ENCODE peak calls at places on chromosome 13, in four cellular contexts. One of them, this sample, is unnamed.
A peak's percentile ranks its signal among the peaks of the same experiment; 100 is the strongest.

GRCh38 chr13:25179810-25180437 is 7.8 kb upstream of the AMER2 start:
- DNase-seq in cardiac muscle cell: no peak
- DNase-seq in uterus: no peak
- DNase-seq in thoracic aorta: no peak
- DNase-seq in this sample: peak; percentile 69

GRCh38 chr13:42707596-42707995 is 73.8 kb upstream of the FAM216B start:
- DNase-seq in cardiac muscle cell: no peak
- DNase-seq in uterus: no peak
- DNase-seq in thoracic aorta: no peak
- DNase-seq in this sample: no peak

GRCh38 chr13:40401911-40402776 is 264.3 kb downstream of the FOXO1 start:
- DNase-seq in cardiac muscle cell: no peak
- DNase-seq in thoracic aorta: peak; percentile 93
- DNase-seq in uterus: peak; percentile 98
- DNase-seq in this sample: no peak

GRCh38 chr13:110797230-110797877 is 83.9 kb downstream of the ING1 start:
- DNase-seq in thoracic aorta: no peak
- DNase-seq in uterus: no peak
- DNase-seq in cardiac muscle cell: no peak
- DNase-seq in this sample: no peak

GRCh38 chr13:101757446-101758039 is 305.1 kb downstream of the ITGBL1 start:
- DNase-seq in cardiac muscle cell: peak; percentile 19
- DNase-seq in thoracic aorta: no peak
- DNase-seq in uterus: no peak
- DNase-seq in this sample: no peak

GRCh38 chr13:40758811-40759210 is 12.2 kb downstream of the MRPS31 start:
- DNase-seq in thoracic aorta: no peak
- DNase-seq in cardiac muscle cell: no peak
- DNase-seq in uterus: no peak
- DNase-seq in this sample: no peak

GRCh38 chr13:46831588-46832194 is 34.7 kb upstream of the ESD start:
- DNase-seq in thoracic aorta: no peak
- DNase-seq in cardiac muscle cell: peak; percentile 66
- DNase-seq in uterus: peak; percentile 20
- DNase-seq in this sample: peak; percentile 23

GRCh38 chr13:91724591-91724990 is 326.2 kb downstream of the GPC5 start:
- DNase-seq in thoracic aorta: no peak
- DNase-seq in uterus: no peak
- DNase-seq in cardiac muscle cell: no peak
- DNase-seq in this sample: no peak

GRCh38 chr13:65733110-65733509 is 1497.0 kb downstream of the PCDH9 start:
- DNase-seq in uterus: no peak
- DNase-seq in thoracic aorta: no peak
- DNase-seq in cardiac muscle cell: no peak
- DNase-seq in this sample: no peak

GRCh38 chr13:41668130-41668757 is 210.9 kb downstream of the RGCC start:
- DNase-seq in cardiac muscle cell: peak; percentile 85
- DNase-seq in thoracic aorta: no peak
- DNase-seq in uterus: peak; percentile 38
- DNase-seq in this sample: peak; percentile 29

GRCh38 chr13:107185889-107186288 is 618.0 kb upstream of the ARGLU1 start:
- DNase-seq in uterus: no peak
- DNase-seq in thoracic aorta: no peak
- DNase-seq in cardiac muscle cell: no peak
- DNase-seq in this sample: no peak

GRCh38 chr13:96020155-96020575 is 33.0 kb downstream of the UGGT2 start:
- DNase-seq in cardiac muscle cell: peak; percentile 74
- DNase-seq in uterus: no peak
- DNase-seq in thoracic aorta: no peak
- DNase-seq in this sample: peak; percentile 62

GRCh38 chr13:102697264-102697663 is 2.4 kb upstream of the METTL21C start:
- DNase-seq in cardiac muscle cell: no peak
- DNase-seq in thoracic aorta: no peak
- DNase-seq in uterus: no peak
- DNase-seq in this sample: no peak

GRCh38 chr13:30745917-30746686 is 10.8 kb downstream of the ALOX5AP start:
- DNase-seq in cardiac muscle cell: no peak
- DNase-seq in uterus: no peak
- DNase-seq in thoracic aorta: no peak
- DNase-seq in this sample: no peak

GRCh38 chr13:22077205-22077683 is 406.4 kb downstream of the FGF9 start:
- DNase-seq in cardiac muscle cell: no peak
- DNase-seq in uterus: no peak
- DNase-seq in thoracic aorta: no peak
- DNase-seq in this sample: no peak

GRCh38 chr13:95741584-95742563 is 64.9 kb downstream of the DNAJC3 start:
- DNase-seq in uterus: no peak
- DNase-seq in thoracic aorta: no peak
- DNase-seq in cardiac muscle cell: no peak
- DNase-seq in this sample: no peak

GRCh38 chr13:48739346-48740037 is 85.8 kb downstream of the CYSLTR2 start:
- DNase-seq in cardiac muscle cell: no peak
- DNase-seq in thoracic aorta: no peak
- DNase-seq in uterus: no peak
- DNase-seq in this sample: no peak

GRCh38 chr13:39132286-39132685 is 94.0 kb downstream of the NHLRC3 start:
- DNase-seq in cardiac muscle cell: no peak
- DNase-seq in thoracic aorta: no peak
- DNase-seq in uterus: no peak
- DNase-seq in this sample: no peak

GRCh38 chr13:112001571-112001970 is 65.4 kb upstream of the SOX1 start:
- DNase-seq in thoracic aorta: no peak
- DNase-seq in cardiac muscle cell: no peak
- DNase-seq in uterus: no peak
- DNase-seq in this sample: no peak

GRCh38 chr13:85864963-85865530 is 65.8 kb upstream of the SLITRK6 start:
- DNase-seq in cardiac muscle cell: peak; percentile 35
- DNase-seq in thoracic aorta: no peak
- DNase-seq in uterus: no peak
- DNase-seq in this sample: peak; percentile 67
- TF ChIP-seq CTCF in cardiac muscle cell: no peak
- TF ChIP-seq CTCF in thoracic aorta: no peak
- TF ChIP-seq CTCF in uterus: no peak
- TF ChIP-seq CTCF in this sample: peak; percentile 80

GRCh38 chr13:76014618-76015315 is 378.6 kb downstream of the LMO7 start:
- DNase-seq in thoracic aorta: no peak
- DNase-seq in cardiac muscle cell: peak; percentile 21
- DNase-seq in uterus: no peak
- DNase-seq in this sample: no peak
- H3K27ac ChIP-seq in thoracic aorta: no peak overlapping the region
- H3K27ac ChIP-seq in cardiac muscle cell: peak overlapping the region; percentile 89
- H3K27ac ChIP-seq in uterus: no peak overlapping the region
- H3K27ac ChIP-seq in this sample: no peak overlapping the region

DNA sequence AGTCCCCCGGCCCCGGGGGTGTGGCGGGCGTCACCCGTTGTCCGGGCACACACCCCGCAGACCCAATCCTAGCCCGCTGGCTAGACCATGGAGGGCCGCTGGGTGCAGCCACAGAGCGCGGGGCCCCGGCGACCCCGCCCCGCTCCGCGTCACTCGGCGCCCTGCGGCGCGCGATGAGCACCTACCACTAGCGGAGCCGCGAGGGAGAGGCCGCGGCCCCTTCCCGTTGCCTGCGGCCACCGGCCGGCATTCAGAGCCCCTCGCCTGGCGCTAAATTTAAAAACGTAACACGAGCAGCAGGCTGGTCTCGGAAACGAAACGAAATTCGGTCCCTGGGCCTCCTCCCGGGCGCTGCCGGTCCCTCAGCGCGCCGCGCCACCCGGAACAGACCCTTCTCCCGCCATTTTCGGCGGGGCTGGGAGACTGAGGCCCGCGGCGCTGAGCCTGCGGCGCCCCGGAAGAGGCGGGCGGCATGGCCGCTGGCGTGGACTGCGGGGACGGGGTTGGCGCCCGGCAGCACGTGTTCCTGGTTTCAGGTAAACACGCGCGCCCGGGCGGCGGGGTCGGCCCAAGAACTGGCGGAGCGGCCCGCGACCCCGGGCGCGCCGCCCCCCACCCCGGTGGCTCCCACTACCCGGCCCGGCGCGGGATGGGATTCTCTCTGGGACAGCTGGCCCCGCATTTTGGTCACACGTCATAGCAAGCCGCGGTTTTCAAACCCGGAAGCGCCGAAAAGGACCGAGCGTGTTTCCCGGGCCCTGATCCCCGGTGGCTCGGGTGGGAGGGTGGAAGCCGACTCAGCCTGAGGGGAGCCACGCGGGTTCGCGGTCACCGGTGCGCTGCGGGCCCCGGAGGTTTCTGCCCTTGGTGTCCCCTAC is at the start of gene RNASEH2B:
- DNase-seq in thoracic aorta: peak; percentile 13
- DNase-seq in cardiac muscle cell: peak; percentile 81
- DNase-seq in uterus: peak; percentile 69
- DNase-seq in this sample: peak; percentile 69
- TF ChIP-seq CTCF in thoracic aorta: peak; percentile 27
- TF ChIP-seq CTCF in cardiac muscle cell: no peak
- TF ChIP-seq CTCF in uterus: no peak
- TF ChIP-seq CTCF in this sample: no peak

DNA sequence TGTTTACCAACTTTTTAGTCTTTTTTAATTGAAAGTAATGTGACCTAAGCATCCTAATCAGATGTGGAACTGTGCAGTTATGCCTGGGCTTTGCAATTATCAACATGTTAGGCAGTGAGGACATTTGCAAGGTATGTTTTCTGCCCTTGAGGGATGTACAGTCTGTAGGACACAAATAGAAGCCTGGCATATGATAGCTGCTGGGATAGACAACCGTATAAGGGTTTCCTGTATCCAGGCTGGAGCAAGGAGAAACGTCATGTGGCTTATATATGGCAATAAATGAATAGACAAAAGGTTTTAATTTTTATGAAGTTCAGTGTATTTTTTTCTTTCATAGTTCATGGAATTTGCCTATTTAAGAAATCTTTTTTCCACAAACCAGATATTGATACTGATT is 2.0 kb upstream of the VPS36 start:
- DNase-seq in cardiac muscle cell: no peak
- DNase-seq in uterus: no peak
- DNase-seq in thoracic aorta: no peak
- DNase-seq in this sample: no peak
- H3K27ac ChIP-seq in cardiac muscle cell: no peak overlapping the region
- H3K27ac ChIP-seq in uterus: no peak overlapping the region
- H3K27ac ChIP-seq in thoracic aorta: no peak overlapping the region
- H3K27ac ChIP-seq in this sample: no peak overlapping the region